ENCODE peak calls at places on chromosomes 5 and 9, in four cellular contexts. F is AG08395, B is psoas muscle, L is hypothalamus. K is an unnamed sample.

GRCh38 chr5:140341591-140341990 is 4.8 kb downstream of the HBEGF start:
- DNase-seq in F (no peak), B (peak; percentile 58), L (peak; percentile 52), K (no peak)

GRCh38 chr5:16507716-16508115 is 42.1 kb upstream of the ZNF622 start:
- DNase-seq in F (peak; percentile 51), B (no peak), L (no peak), K (no peak)

GRCh38 chr9:36031774-36032565 is 4.7 kb upstream of the RECK start:
- DNase-seq in F (peak; percentile 22), B (no peak), L (no peak), K (no peak)

GRCh38 chr5:14234204-14234603 is 91.1 kb downstream of the TRIO start:
- DNase-seq in F (no peak), B (no peak), L (no peak), K (no peak)

GRCh38 chr5:27598576-27598975 is 560.2 kb upstream of the CDH9 start:
- DNase-seq in F (no peak), B (no peak), L (no peak), K (no peak)

GRCh38 chr5:57298295-57298984 is 124.6 kb downstream of the GPBP1 start:
- DNase-seq in F (peak; percentile 69), B (peak; percentile 61), L (peak; percentile 42), K (no peak)

GRCh38 chr9:99180199-99180598 is 41.5 kb downstream of the ALG2 start:
- DNase-seq in F (no peak), B (no peak), L (no peak), K (no peak)

GRCh38 chr9:81391457-81391825 is 297.9 kb downstream of the TLE1 start:
- DNase-seq in F (no peak), B (no peak), L (no peak), K (no peak)

GRCh38 chr9:72478993-72479392 is 42.4 kb upstream of the TMC1 start:
- DNase-seq in F (no peak), B (no peak), L (no peak), K (no peak)

GRCh38 chr5:104189909-104190308 is 627.3 kb upstream of the NUDT12 start:
- DNase-seq in F (no peak), B (no peak), L (no peak), K (no peak)

GRCh38 chr9:81861644-81862043 is 66.6 kb upstream of the SPATA31D4 start:
- DNase-seq in F (peak; percentile 74), B (no peak), L (no peak), K (no peak)

GRCh38 chr5:147519380-147519779 is 9.5 kb upstream of the DPYSL3 start:
- DNase-seq in F (no peak), B (no peak), L (no peak), K (no peak)

GRCh38 chr9:29285818-29286217 is 1712.5 kb upstream of the C9orf72 start:
- DNase-seq in F (no peak), B (no peak), L (no peak), K (no peak)

GRCh38 chr9:113609562-113610318 is 146.2 kb downstream of the RGS3 start:
- DNase-seq in F (no peak), B (peak; percentile 76), L (peak; percentile 16), K (no peak)

GRCh38 chr5:140402258-140403074 is 833 bp downstream of the ANKHD1 start:
- DNase-seq in F (peak; percentile 22), B (no peak), L (peak; percentile 4), K (peak; percentile 68)

GRCh38 chr9:133135193-133135745 is 14.2 kb upstream of the RALGDS start:
- DNase-seq in F (peak; percentile 88), B (peak; percentile 88), L (no peak), K (peak; percentile 91)

GRCh38 chr9:137800196-137801022 is 77.2 kb upstream of the CACNA1B start:
- DNase-seq in F (no peak), B (no peak), L (no peak), K (no peak)

GRCh38 chr5:82494942-82495341 is 216.8 kb upstream of the RPS23 start:
- DNase-seq in F (no peak), B (no peak), L (no peak), K (no peak)

GRCh38 chr9:119689879-119690278 is 320.6 kb upstream of the BRINP1 start:
- DNase-seq in F (no peak), B (no peak), L (no peak), K (no peak)

GRCh38 chr5:76679231-76679630 is 36.7 kb upstream of the F2R start:
- DNase-seq in F (no peak), B (no peak), L (no peak), K (no peak)

GRCh38 chr9:8062459-8062858 is 262.9 kb upstream of the DMAC1 start:
- DNase-seq in F (no peak), B (no peak), L (no peak), K (no peak)

GRCh38 chr5:20340123-20340522 is 352.1 kb upstream of the CDH18 start:
- DNase-seq in F (no peak), B (no peak), L (no peak), K (no peak)

K was measured in mucosa of descending colon.